ENCODE peak calls at places on chromosomes 11 and 22, in four cellular contexts. E is tibial nerve, B is heart left ventricle, T is HAP-1. F is an unnamed sample.

GRCh38 chr11:118241191-118242098 is 10.7 kb downstream of the MPZL3 start:
- DNase-seq in E (no peak), B (peak; percentile 46), T (no peak), F (peak; percentile 66)

GRCh38 chr22:19201130-19201857 is 22.8 kb upstream of the SLC25A1 start:
- DNase-seq in E (no peak), B (no peak), T (no peak), F (no peak)

GRCh38 chr11:132941024-132941646 is 591.2 kb downstream of the OPCML start:
- DNase-seq in E (no peak), B (no peak), T (peak; percentile 10), F (no peak)

GRCh38 chr11:44339530-44339883 is 29.6 kb upstream of the ALX4 start:
- DNase-seq in E (no peak), B (no peak), T (no peak), F (no peak)

GRCh38 chr11:35323076-35323868 is 96.1 kb downstream of the SLC1A2 start:
- DNase-seq in E (no peak), B (no peak), T (no peak), F (no peak)

GRCh38 chr22:26975381-26975780 is 318.0 kb downstream of the MIAT start:
- DNase-seq in E (no peak), B (no peak), T (no peak), F (no peak)

GRCh38 chr11:65498042-65498726 is 661 bp upstream of the MALAT1 start:
- DNase-seq in E (no peak), B (peak; percentile 65), T (peak; percentile 77), F (peak; percentile 84)

GRCh38 chr22:43275545-43275981 is 67.6 kb downstream of the SCUBE1 start:
- DNase-seq in E (no peak), B (no peak), T (no peak), F (no peak)

GRCh38 chr11:74057251-74058151 is 48.6 kb upstream of the UCP3 start:
- DNase-seq in E (no peak), B (no peak), T (no peak), F (no peak)

GRCh38 chr11:79363261-79363660 is 77.6 kb downstream of the TENM4 start:
- DNase-seq in E (no peak), B (no peak), T (no peak), F (no peak)

GRCh38 chr11:93738647-93739081 is 2.6 kb downstream of the TAF1D start:
- DNase-seq in E (no peak), B (no peak), T (no peak), F (no peak)

GRCh38 chr11:57081356-57081755 is 92.6 kb downstream of the OR5AK2 start:
- DNase-seq in E (no peak), B (no peak), T (no peak), F (no peak)

GRCh38 chr11:82732734-82733443 is 775 bp downstream of the FAM181B start:
- DNase-seq in E (no peak), B (no peak), T (peak; percentile 40), F (no peak)

GRCh38 chr11:64556044-64556720 is 34.8 kb upstream of the SLC22A12 start:
- DNase-seq in E (no peak), B (no peak), T (no peak), F (no peak)

GRCh38 chr11:3803726-3804510 is 4.4 kb upstream of the PGAP2 start:
- DNase-seq in E (no peak), B (no peak), T (no peak), F (no peak)

GRCh38 chr11:64601605-64602465 is 10.8 kb downstream of the SLC22A12 start:
- DNase-seq in E (no peak), B (no peak), T (no peak), F (no peak)

GRCh38 chr11:47257518-47258316 is at the start of gene NR1H3:
- DNase-seq in E (peak; percentile 72), B (peak; percentile 89), T (peak; percentile 56), F (peak; percentile 87)

GRCh38 chr11:102117472-102118113 is 7.3 kb downstream of the YAP1 start:
- DNase-seq in E (no peak), B (no peak), T (no peak), F (no peak)

GRCh38 chr11:94706211-94706610 is 61.9 kb upstream of the AMOTL1 start:
- DNase-seq in E (no peak), B (peak; percentile 48), T (no peak), F (no peak)

GRCh38 chr11:9808943-9809342 is 145.1 kb downstream of the SWAP70 start:
- DNase-seq in E (no peak), B (no peak), T (peak; percentile 75), F (no peak)

GRCh38 chr11:12606597-12606996 is 67.6 kb upstream of the TEAD1 start:
- DNase-seq in E (no peak), B (no peak), T (no peak), F (no peak)

GRCh38 chr11:65743928-65744698 is 23.5 kb upstream of the RNASEH2C start:
- DNase-seq in E (no peak), B (no peak), T (peak; percentile 31), F (peak; percentile 32)

GRCh38 chr11:76978818-76979217 is 55.4 kb upstream of the B3GNT6 start:
- DNase-seq in E (no peak), B (no peak), T (no peak), F (peak; percentile 10)

GRCh38 chr11:13927496-13927895 is 35.0 kb upstream of the SPON1 start:
- DNase-seq in E (no peak), B (no peak), T (no peak), F (no peak)

GRCh38 chr11:13924801-13925327 is 37.7 kb upstream of the SPON1 start:
- DNase-seq in E (no peak), B (no peak), T (no peak), F (no peak)

GRCh38 chr11:13928566-13929251 is 33.8 kb upstream of the SPON1 start:
- DNase-seq in E (no peak), B (no peak), T (no peak), F (no peak)

GRCh38 chr11:13923182-13923581 is 39.3 kb upstream of the SPON1 start:
- DNase-seq in E (no peak), B (no peak), T (no peak), F (peak; percentile 63)

DNA sequence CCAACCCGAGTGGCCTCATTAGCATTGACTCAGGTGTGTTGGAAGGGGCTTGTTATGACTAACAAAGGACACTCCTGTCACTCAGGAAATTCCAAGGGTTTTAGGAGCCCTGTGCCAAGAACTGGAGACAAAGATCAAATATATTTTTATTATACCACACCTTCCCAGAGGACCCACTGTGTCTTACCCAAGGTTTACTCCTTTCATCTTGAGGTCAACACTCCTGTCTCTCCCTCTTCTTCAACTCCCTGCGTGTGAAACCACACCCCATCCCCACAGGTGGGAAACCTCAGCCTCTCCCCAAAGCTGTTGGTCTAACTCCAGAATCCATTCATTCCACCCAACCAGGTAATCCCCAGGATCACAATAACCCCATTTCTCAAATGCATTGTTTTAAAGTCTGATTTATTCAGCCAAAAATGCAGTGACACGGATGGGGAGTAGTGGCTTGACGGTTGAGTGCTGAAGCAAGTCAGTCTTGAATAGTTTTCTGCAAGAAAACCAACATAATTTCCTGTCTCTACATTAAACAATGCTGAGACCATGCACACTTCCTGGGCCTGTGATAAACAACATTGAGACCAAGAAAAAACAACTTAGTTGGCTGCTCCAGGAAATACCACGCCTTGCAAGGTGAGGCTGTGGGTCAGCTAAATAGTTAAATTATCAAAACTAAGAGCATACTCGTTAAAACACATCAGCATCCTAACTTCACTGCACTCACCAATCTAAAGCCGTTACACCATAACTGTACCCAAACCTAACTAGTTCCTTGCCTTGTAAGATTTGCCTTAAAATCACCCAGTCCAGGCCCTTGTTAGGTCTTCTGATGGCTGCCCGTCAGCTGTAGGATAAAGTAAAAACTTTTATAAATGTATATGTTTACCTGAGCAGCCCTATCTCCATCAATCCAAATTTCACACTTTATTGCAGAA is 38.5 kb upstream of the SPON1 start:
- DNase-seq in E (no peak), B (no peak), T (no peak), F (no peak)
- H3K4me1 ChIP-seq in E (no peaks in the 10 kb centered on the region), B (peaks cover 15% of the 10 kb centered on the region), T (no peaks in the 10 kb centered on the region), F (peaks cover 7% of the 10 kb centered on the region)

GRCh38 chr11:15965562-15966250 is 390.6 kb downstream of the SOX6 start:
- DNase-seq in E (no peak), B (no peak), T (no peak), F (no peak)
- H3K4me1 ChIP-seq in E (peaks cover 16% of the 10 kb centered on the region), B (peaks cover 54% of the 10 kb centered on the region), T (peaks cover 16% of the 10 kb centered on the region), F (peaks cover 34% of the 10 kb centered on the region)

GRCh38 chr11:86742436-86742805 is 57.9 kb upstream of the PRSS23 start:
- DNase-seq in E (no peak), B (no peak), T (no peak), F (no peak)
- H3K4me1 ChIP-seq in E (peaks cover 26% of the 10 kb centered on the region), B (peaks cover 31% of the 10 kb centered on the region), T (peaks cover 7% of the 10 kb centered on the region), F (peaks cover 42% of the 10 kb centered on the region)

GRCh38 chr22:49642741-49643140 is 184.9 kb downstream of the BRD1 start:
- DNase-seq in E (no peak), B (no peak), T (no peak), F (peak; percentile 61)
- H3K4me1 ChIP-seq in E (no peaks in the 10 kb centered on the region), B (no peaks in the 10 kb centered on the region), T (no peaks in the 10 kb centered on the region), F (peaks cover 15% of the 10 kb centered on the region)

GRCh38 chr11:61756147-61756451 is 3.7 kb downstream of the MYRF start:
- DNase-seq in E (no peak), B (no peak), T (no peak), F (no peak)

GRCh38 chr11:61754534-61755482 is 2.4 kb downstream of the MYRF start:
- DNase-seq in E (no peak), B (no peak), T (no peak), F (peak; percentile 82)

GRCh38 chr11:61757213-61757862 is 4.9 kb downstream of the MYRF start:
- DNase-seq in E (no peak), B (no peak), T (no peak), F (no peak)

GRCh38 chr11:61753672-61754071 is 1.2 kb downstream of the MYRF start:
- DNase-seq in E (no peak), B (no peak), T (no peak), F (no peak)

DNA sequence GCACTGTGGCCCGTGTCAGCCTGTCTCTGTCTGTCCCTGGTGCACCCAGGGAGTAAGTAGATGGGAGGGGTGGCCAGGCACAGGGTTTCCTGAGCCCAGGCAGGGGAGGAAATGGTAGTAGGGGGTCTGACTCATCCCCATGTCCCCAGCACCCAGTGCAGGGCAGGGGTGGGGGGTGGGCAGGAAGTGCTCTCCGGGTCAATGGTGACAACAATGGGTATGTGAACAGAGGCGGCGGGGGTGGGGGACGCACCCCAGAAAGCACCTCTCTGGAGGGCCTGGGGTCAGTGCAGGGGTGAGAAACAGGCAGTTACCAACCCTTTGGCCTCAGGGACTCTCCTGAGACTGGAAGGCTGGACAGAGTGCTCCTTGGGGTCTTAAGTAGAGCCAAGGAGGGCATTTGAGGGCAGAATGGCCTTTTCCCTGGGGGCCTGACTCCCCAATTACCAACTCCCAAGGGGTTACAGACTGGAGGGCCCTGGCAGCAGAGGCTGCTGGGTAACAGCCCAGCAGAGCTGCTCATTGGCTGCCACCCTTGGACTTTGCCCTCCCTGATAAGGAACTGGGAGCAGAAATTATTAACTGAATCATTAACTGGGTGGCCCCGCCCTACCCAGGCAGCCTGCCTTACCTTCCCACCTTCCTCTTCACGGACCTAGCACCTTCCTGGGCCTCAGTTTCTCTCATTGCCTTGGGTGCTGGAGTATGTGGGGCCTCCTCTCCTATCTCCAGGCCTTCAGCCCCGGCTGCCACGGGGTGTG is 4.2 kb downstream of the MYRF start:
- DNase-seq in E (no peak), B (no peak), T (no peak), F (no peak)
- H3K4me1 ChIP-seq in E (peaks cover 10% of the 10 kb centered on the region), B (peaks cover 6% of the 10 kb centered on the region), T (no peaks in the 10 kb centered on the region), F (peaks cover 18% of the 10 kb centered on the region)

DNA sequence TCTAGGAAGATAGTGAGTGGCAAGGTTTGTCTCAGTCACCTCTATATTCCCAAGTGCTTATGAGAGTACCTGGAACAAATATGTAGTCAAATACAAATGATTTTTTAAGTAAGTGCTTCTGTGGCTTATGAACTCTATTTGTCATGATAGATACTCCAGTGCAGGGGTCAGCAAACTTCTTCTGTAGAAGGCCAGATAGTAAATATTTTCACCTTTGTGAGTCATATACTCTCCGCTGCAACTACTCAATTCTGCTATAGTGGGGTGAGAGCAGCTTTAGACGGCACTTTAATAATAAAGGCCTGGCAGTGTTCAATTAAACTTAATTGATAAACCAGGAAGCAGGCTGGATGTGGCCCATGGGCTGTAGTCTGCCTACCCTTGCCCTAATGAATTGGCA is 12.4 kb upstream of the CCDC34 start:
- DNase-seq in E (no peak), B (no peak), T (no peak), F (no peak)
- H3K4me1 ChIP-seq in E (no peaks in the 10 kb centered on the region), B (no peaks in the 10 kb centered on the region), T (no peaks in the 10 kb centered on the region), F (no peaks in the 10 kb centered on the region)

F was measured in upper lobe of left lung.